ENCODE peak calls at places on chromosomes 2 and 18, in ten cellular contexts. W, Z, B, P, O, J, M, X, C and I are unnamed samples.

GRCh38 chr2:119157850-119158511 is 570 bp downstream of the C1QL2 start:
- DNase-seq in W (no peak), Z (no peak), B (no peak), P (no peak), O (no peak), J (no peak), M (no peak), X (no peak), C (no peak), I (no peak)

GRCh38 chr2:36507408-36507812 is 90.6 kb downstream of the FEZ2 start:
- DNase-seq in W (peak; percentile 51), Z (peak; percentile 64), B (peak; percentile 48), P (no peak), O (peak; percentile 5), J (peak; percentile 80), M (peak; percentile 52), X (peak; percentile 42), C (peak; percentile 30), I (peak; percentile 35)

GRCh38 chr18:75827781-75828274 is 400.3 kb upstream of the SMIM21 start:
- DNase-seq in W (no peak), Z (no peak), B (no peak), P (peak; percentile 2), O (no peak), J (peak; percentile 80), M (no peak), X (no peak), C (no peak), I (no peak)

GRCh38 chr18:3985030-3985429 is 470.1 kb downstream of the DLGAP1 start:
- DNase-seq in W (no peak), Z (no peak), B (no peak), P (no peak), O (no peak), J (no peak), M (peak; percentile 28), X (peak; percentile 43), C (no peak), I (no peak)

GRCh38 chr2:9423922-9424272 is 443 bp downstream of the CPSF3 start:
- DNase-seq in W (no peak), Z (no peak), B (no peak), P (peak; percentile 18), O (peak; percentile 25), J (no peak), M (peak; percentile 33), X (peak; percentile 28), C (peak; percentile 18), I (no peak)

GRCh38 chr2:182915369-182916326 is 49.2 kb upstream of the FRZB start:
- DNase-seq in W (no peak), Z (peak; percentile 59), B (peak; percentile 83), P (no peak), O (no peak), J (peak; percentile 57), M (peak; percentile 72), X (peak; percentile 84), C (no peak), I (peak; percentile 60)

GRCh38 chr2:69185807-69186206 is 172.8 kb downstream of the ANTXR1 start:
- DNase-seq in W (no peak), Z (no peak), B (no peak), P (no peak), O (no peak), J (no peak), M (peak; percentile 84), X (peak; percentile 80), C (no peak), I (peak; percentile 49)

GRCh38 chr2:166410828-166411472 is 35.2 kb upstream of the SCN9A start:
- DNase-seq in W (no peak), Z (peak; percentile 90), B (peak; percentile 49), P (no peak), O (no peak), J (peak; percentile 22), M (peak; percentile 97), X (peak; percentile 91), C (no peak), I (peak; percentile 84)

GRCh38 chr2:1736997-1737480 is 7.3 kb downstream of the PXDN start:
- DNase-seq in W (no peak), Z (no peak), B (peak; percentile 59), P (no peak), O (no peak), J (no peak), M (peak; percentile 74), X (no peak), C (no peak), I (no peak)

GRCh38 chr2:56113571-56113970 is 70.2 kb upstream of the CCDC85A start:
- DNase-seq in W (no peak), Z (no peak), B (no peak), P (no peak), O (no peak), J (no peak), M (no peak), X (no peak), C (no peak), I (no peak)

GRCh38 chr2:145284551-145284950 is 764.6 kb upstream of the ZEB2 start:
- DNase-seq in W (no peak), Z (no peak), B (peak; percentile 34), P (no peak), O (no peak), J (no peak), M (no peak), X (no peak), C (no peak), I (no peak)

GRCh38 chr2:30285758-30286157 is 54.4 kb downstream of the LBH start:
- DNase-seq in W (no peak), Z (no peak), B (no peak), P (no peak), O (no peak), J (no peak), M (no peak), X (no peak), C (no peak), I (no peak)

GRCh38 chr2:132275396-132275795 is 113.6 kb upstream of the ANKRD30BL start:
- DNase-seq in W (no peak), Z (no peak), B (no peak), P (no peak), O (no peak), J (no peak), M (no peak), X (no peak), C (no peak), I (no peak)

GRCh38 chr2:171516793-171517192 is 5.5 kb upstream of the CYBRD1 start:
- DNase-seq in W (no peak), Z (no peak), B (no peak), P (no peak), O (no peak), J (no peak), M (no peak), X (no peak), C (no peak), I (no peak)

GRCh38 chr2:136065907-136066306 is 52.0 kb downstream of the CXCR4 start:
- DNase-seq in W (no peak), Z (no peak), B (no peak), P (no peak), O (no peak), J (no peak), M (no peak), X (no peak), C (no peak), I (no peak)

GRCh38 chr2:65265090-65266045 is 37.7 kb downstream of the ACTR2 start:
- DNase-seq in W (peak; percentile 46), Z (peak; percentile 89), B (peak; percentile 62), P (peak; percentile 63), O (no peak), J (peak; percentile 90), M (peak; percentile 71), X (peak; percentile 50), C (peak; percentile 5), I (peak; percentile 51)

GRCh38 chr2:187936228-187936627 is 355.4 kb upstream of the GULP1 start:
- DNase-seq in W (no peak), Z (no peak), B (no peak), P (no peak), O (no peak), J (no peak), M (no peak), X (no peak), C (no peak), I (no peak)

GRCh38 chr2:111071480-111072143 is 49.1 kb upstream of the BCL2L11 start:
- DNase-seq in W (no peak), Z (peak; percentile 29), B (peak; percentile 67), P (peak; percentile 53), O (no peak), J (no peak), M (peak; percentile 82), X (peak; percentile 58), C (no peak), I (peak; percentile 87)

GRCh38 chr2:74880054-74880728 is 46.3 kb downstream of the HK2 start:
- DNase-seq in W (no peak), Z (no peak), B (no peak), P (no peak), O (no peak), J (no peak), M (no peak), X (no peak), C (no peak), I (no peak)

GRCh38 chr18:60446821-60447220 is 74.2 kb upstream of the MC4R start:
- DNase-seq in W (no peak), Z (no peak), B (no peak), P (peak; percentile 62), O (no peak), J (peak; percentile 1), M (no peak), X (no peak), C (no peak), I (no peak)

GRCh38 chr2:98463081-98463481 is 18.4 kb downstream of the INPP4A start:
- DNase-seq in W (no peak), Z (no peak), B (no peak), P (no peak), O (no peak), J (no peak), M (no peak), X (no peak), C (no peak), I (no peak)

GRCh38 chr2:144559681-144560080 is 39.8 kb upstream of the ZEB2 start:
- DNase-seq in W (no peak), Z (no peak), B (no peak), P (no peak), O (no peak), J (no peak), M (no peak), X (no peak), C (no peak), I (no peak)

GRCh38 chr2:168545439-168546082 is 89.5 kb downstream of the CERS6 start:
- DNase-seq in W (no peak), Z (peak; percentile 52), B (peak; percentile 88), P (no peak), O (no peak), J (peak; percentile 89), M (peak; percentile 98), X (peak; percentile 95), C (no peak), I (peak; percentile 94)

GRCh38 chr2:64018715-64019082 is 529 bp downstream of the VPS54 start:
- DNase-seq in W (peak; percentile 31), Z (no peak), B (peak; percentile 40), P (peak; percentile 39), O (no peak), J (peak; percentile 72), M (peak; percentile 29), X (no peak), C (peak; percentile 29), I (no peak)

GRCh38 chr18:8765692-8766463 is 60.5 kb downstream of the MTCL1 start:
- DNase-seq in W (no peak), Z (no peak), B (peak; percentile 63), P (no peak), O (no peak), J (no peak), M (no peak), X (no peak), C (no peak), I (no peak)

GRCh38 chr2:27175330-27175729 is 26.5 kb downstream of the TCF23 start:
- DNase-seq in W (no peak), Z (no peak), B (no peak), P (no peak), O (no peak), J (no peak), M (no peak), X (no peak), C (no peak), I (no peak)

GRCh38 chr18:31199190-31199769 is 36.6 kb upstream of the DSC1 start:
- DNase-seq in W (no peak), Z (no peak), B (no peak), P (no peak), O (no peak), J (no peak), M (peak; percentile 81), X (peak; percentile 78), C (no peak), I (peak; percentile 85)

GRCh38 chr2:26672112-26672817 is 20.3 kb upstream of the KCNK3 start:
- DNase-seq in W (no peak), Z (no peak), B (no peak), P (no peak), O (no peak), J (peak; percentile 50), M (no peak), X (no peak), C (no peak), I (no peak)